ENCODE peak calls at places on chromosomes 13 and 19, in eight cellular contexts. J is aorta, U is RWPE1, L is PC-3, S is heart left ventricle, C is breast epithelium, Z is OCI-LY7, O is SJSA1. M is an unnamed sample.

GRCh38 chr19:49441210-49441959 is at the start of gene SLC17A7:
- DNase-seq in J (peak; percentile 69), U (peak; percentile 52), L (peak; percentile 40), S (peak; percentile 51), C (no peak), Z (peak; percentile 45), O (no peak), M (no peak)

GRCh38 chr19:11306337-11306736 is 10.4 kb downstream of the TSPAN16 start:
- DNase-seq in J (no peak), U (no peak), L (no peak), S (no peak), C (no peak), Z (no peak), O (no peak), M (no peak)

GRCh38 chr13:59201836-59202235 is 961.9 kb downstream of the DIAPH3 start:
- DNase-seq in J (no peak), U (no peak), L (no peak), S (no peak), C (no peak), Z (no peak), O (no peak), M (no peak)

GRCh38 chr13:96834626-96835025 is 159.7 kb downstream of the OXGR1 start:
- DNase-seq in J (no peak), U (no peak), L (no peak), S (no peak), C (no peak), Z (no peak), O (no peak), M (no peak)

GRCh38 chr13:20144141-20144850 is 16.6 kb downstream of the GJA3 start:
- DNase-seq in J (no peak), U (no peak), L (no peak), S (no peak), C (no peak), Z (no peak), O (no peak), M (no peak)

GRCh38 chr13:44626176-44626575 is 50.0 kb upstream of the TSC22D1 start:
- DNase-seq in J (no peak), U (no peak), L (no peak), S (no peak), C (no peak), Z (no peak), O (peak; percentile 16), M (no peak)

GRCh38 chr19:21474671-21475181 is 30.7 kb upstream of the ZNF429 start:
- DNase-seq in J (peak; percentile 84), U (peak; percentile 82), L (no peak), S (peak; percentile 80), C (peak; percentile 77), Z (peak; percentile 89), O (no peak), M (no peak)

GRCh38 chr19:10858204-10858828 is 10.1 kb downstream of the C19orf38 start:
- DNase-seq in J (no peak), U (no peak), L (peak; percentile 42), S (no peak), C (no peak), Z (peak; percentile 73), O (no peak), M (no peak)

GRCh38 chr13:33383724-33384577 is 98.4 kb upstream of the STARD13 start:
- DNase-seq in J (no peak), U (no peak), L (no peak), S (no peak), C (no peak), Z (no peak), O (no peak), M (no peak)

GRCh38 chr13:67754016-67754415 is 523.9 kb upstream of the PCDH9 start:
- DNase-seq in J (no peak), U (no peak), L (no peak), S (no peak), C (no peak), Z (no peak), O (no peak), M (no peak)

GRCh38 chr19:47032171-47032811 is 12.7 kb downstream of the NPAS1 start:
- DNase-seq in J (no peak), U (peak; percentile 71), L (peak; percentile 56), S (no peak), C (no peak), Z (peak; percentile 69), O (no peak), M (no peak)

GRCh38 chr13:68099616-68100015 is 869.5 kb upstream of the PCDH9 start:
- DNase-seq in J (no peak), U (peak; percentile 31), L (peak; percentile 61), S (no peak), C (no peak), Z (no peak), O (no peak), M (no peak)

GRCh38 chr19:36115453-36116343 is at the start of gene TBCB:
- DNase-seq in J (peak; percentile 90), U (peak; percentile 66), L (no peak), S (peak; percentile 83), C (no peak), Z (peak; percentile 60), O (peak; percentile 59), M (no peak)

GRCh38 chr13:46804391-46804815 is 7.4 kb upstream of the ESD start:
- DNase-seq in J (no peak), U (peak; percentile 89), L (peak; percentile 91), S (no peak), C (no peak), Z (no peak), O (peak; percentile 74), M (peak; percentile 94)

GRCh38 chr13:23921451-23921888 is 24.2 kb upstream of the C1QTNF9B start:
- DNase-seq in J (no peak), U (peak; percentile 26), L (peak; percentile 72), S (no peak), C (no peak), Z (peak; percentile 5), O (peak; percentile 34), M (no peak)

GRCh38 chr19:1427221-1427620 is 11.0 kb upstream of the RPS15 start:
- DNase-seq in J (no peak), U (no peak), L (no peak), S (no peak), C (no peak), Z (no peak), O (no peak), M (no peak)

GRCh38 chr19:35260694-35261304 is 8.0 kb upstream of the USF2 start:
- DNase-seq in J (peak; percentile 41), U (no peak), L (no peak), S (no peak), C (peak; percentile 12), Z (no peak), O (no peak), M (no peak)

GRCh38 chr13:51323824-51324511 is 15.5 kb upstream of the SERPINE3 start:
- DNase-seq in J (no peak), U (no peak), L (no peak), S (no peak), C (no peak), Z (no peak), O (no peak), M (no peak)

GRCh38 chr19:2867025-2867991 is at the start of gene ZNF556:
- DNase-seq in J (no peak), U (peak; percentile 62), L (peak; percentile 25), S (no peak), C (no peak), Z (peak; percentile 72), O (peak; percentile 49), M (no peak)

GRCh38 chr19:11887618-11888531 is at the start of gene ZNF69:
- DNase-seq in J (peak; percentile 91), U (no peak), L (peak; percentile 70), S (peak; percentile 89), C (peak; percentile 76), Z (peak; percentile 82), O (peak; percentile 64), M (no peak)

GRCh38 chr19:23420824-23421223 is 25.6 kb upstream of the ZNF91 start:
- DNase-seq in J (no peak), U (no peak), L (no peak), S (no peak), C (no peak), Z (peak; percentile 8), O (no peak), M (no peak)

GRCh38 chr19:42255766-42256750 is 1.1 kb upstream of the ERF start:
- DNase-seq in J (no peak), U (no peak), L (peak; percentile 32), S (peak; percentile 79), C (peak; percentile 58), Z (no peak), O (peak; percentile 71), M (no peak)
- H3K27ac ChIP-seq in J (peak overlapping the region; percentile 84), U (peak overlapping the region; percentile 98), L (no peak overlapping the region), S (peak overlapping the region; percentile 100), C (peak overlapping the region; percentile 100), Z (no peak overlapping the region), O (peak overlapping the region; percentile 55), M (peak overlapping the region; percentile 93)

GRCh38 chr13:22198656-22199217 is 527.9 kb downstream of the FGF9 start:
- DNase-seq in J (no peak), U (no peak), L (no peak), S (no peak), C (no peak), Z (no peak), O (no peak), M (no peak)
- H3K27ac ChIP-seq in J (no peak overlapping the region), U (no peak overlapping the region), L (no peak overlapping the region), S (no peak overlapping the region), C (no peak overlapping the region), Z (no peak overlapping the region), O (no peak overlapping the region), M (no peak overlapping the region)

DNA sequence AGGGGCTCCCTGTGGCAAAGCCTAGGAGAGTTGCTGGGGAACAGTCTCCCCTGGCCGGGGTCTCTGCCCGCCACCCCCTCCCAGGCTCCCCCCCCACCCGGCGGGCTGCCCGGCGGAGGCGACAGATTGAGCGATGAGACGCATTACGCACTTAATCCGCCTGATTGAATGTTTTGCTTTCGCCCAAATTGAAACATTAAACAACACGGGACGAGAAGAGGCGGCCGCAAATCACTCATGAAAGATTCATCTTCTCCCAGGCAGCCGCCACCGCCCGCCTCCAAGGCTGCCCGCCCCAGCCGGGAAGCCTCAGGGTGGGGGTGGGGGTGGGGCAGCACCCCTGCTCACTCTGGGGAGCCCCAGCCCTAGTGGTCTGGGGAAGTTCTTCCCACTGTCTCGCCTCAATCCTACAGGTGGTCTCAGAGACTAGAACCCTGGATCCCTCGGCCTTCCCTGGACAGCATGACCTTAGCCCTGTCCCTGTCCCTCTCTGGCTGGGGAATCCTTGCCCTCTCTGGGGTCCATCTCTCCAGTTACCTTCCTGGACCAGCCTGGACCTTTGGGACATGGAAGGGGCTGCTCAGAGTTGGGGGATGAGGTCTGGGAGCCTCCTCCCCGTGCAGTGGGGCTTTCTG is 7.6 kb upstream of the ERFL start:
- DNase-seq in J (no peak), U (no peak), L (no peak), S (no peak), C (no peak), Z (no peak), O (no peak), M (no peak)
- H3K27ac ChIP-seq in J (no peak overlapping the region), U (no peak overlapping the region), L (no peak overlapping the region), S (no peak overlapping the region), C (no peak overlapping the region), Z (peak overlapping the region; percentile 92), O (no peak overlapping the region), M (peak overlapping the region; percentile 40)

DNA sequence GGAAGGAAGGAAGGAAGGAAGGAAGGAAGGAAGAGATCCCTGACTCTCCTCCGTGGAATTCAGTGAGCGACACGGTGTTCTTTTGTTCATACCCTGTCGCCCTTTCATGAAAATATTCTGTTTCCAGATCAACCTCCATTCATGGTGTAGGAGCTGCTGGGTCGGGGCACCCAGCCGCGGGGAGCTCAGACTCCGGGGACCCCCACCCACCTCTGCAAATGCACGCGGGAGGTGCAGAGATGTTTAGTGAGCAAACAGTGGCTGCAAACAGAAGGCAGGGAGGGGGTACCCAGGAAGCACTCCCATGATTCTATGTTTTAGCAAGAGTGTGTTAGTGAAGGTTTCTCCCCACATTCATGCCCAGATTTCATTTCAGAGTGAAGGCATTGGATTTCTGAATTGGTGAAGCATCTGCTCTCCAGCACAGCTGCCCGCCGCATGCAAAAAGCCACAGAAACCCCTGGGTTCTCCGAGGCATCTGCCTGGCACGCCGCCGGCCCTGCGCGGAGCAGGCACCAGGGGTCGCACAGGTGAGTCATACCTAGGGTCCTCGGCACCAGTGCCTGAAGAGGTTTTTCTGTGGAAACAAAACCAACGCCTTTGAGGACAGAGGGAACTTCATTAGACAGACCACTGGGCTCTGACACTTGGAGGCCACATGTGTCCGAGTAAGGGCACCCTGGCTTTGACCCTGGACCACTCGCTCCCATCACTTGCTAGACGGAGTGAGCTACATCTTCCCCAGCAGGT is 80.6 kb downstream of the ZNF557 start:
- DNase-seq in J (no peak), U (no peak), L (no peak), S (no peak), C (no peak), Z (no peak), O (no peak), M (no peak)
- H3K27ac ChIP-seq in J (no peak overlapping the region), U (peak overlapping the region; percentile 28), L (no peak overlapping the region), S (no peak overlapping the region), C (no peak overlapping the region), Z (no peak overlapping the region), O (no peak overlapping the region), M (no peak overlapping the region)

M was measured in epithelial cell of prostate.